ENCODE peak calls at places on chromosomes 3 and 15, in five cellular contexts. B, V, J, N and R are unnamed samples.
A peak's percentile ranks its signal among the peaks of the same experiment; 100 is the strongest.

GRCh38 chr15:71572452-71573053 is 237.8 kb upstream of the NR2E3 start:
- DNase-seq in N (peak; percentile 38), J (peak; percentile 94), B (no peak), V (peak; percentile 25), R (peak; percentile 35)

GRCh38 chr3:158531334-158531733 is 39.7 kb upstream of the MLF1 start:
- DNase-seq in J (peak; percentile 2), B (no peak), V (peak; percentile 4), N (no peak), R (no peak)

GRCh38 chr15:85164841-85165466 is 183.3 kb downstream of the PDE8A start:
- DNase-seq in V (no peak), N (no peak), B (no peak), J (peak; percentile 26), R (no peak)

GRCh38 chr15:89364341-89364740 is 29.7 kb upstream of the POLG start:
- DNase-seq in B (no peak), J (no peak), N (no peak), V (peak; percentile 40), R (no peak)

GRCh38 chr3:119257654-119258410 is 17.2 kb upstream of the B4GALT4 start:
- DNase-seq in B (no peak), V (no peak), J (peak; percentile 38), N (peak; percentile 55), R (peak; percentile 33)

GRCh38 chr3:30730967-30731366 is 124.6 kb downstream of the TGFBR2 start:
- DNase-seq in V (no peak), J (no peak), B (no peak), N (no peak), R (no peak)

GRCh38 chr3:112650472-112650871 is 9.5 kb upstream of the CCDC80 start:
- DNase-seq in B (no peak), J (no peak), V (no peak), N (no peak), R (peak; percentile 77)

GRCh38 chr3:194395767-194396527 is 3.1 kb downstream of the GP5 start:
- DNase-seq in N (no peak), V (no peak), J (no peak), B (no peak), R (no peak)

GRCh38 chr15:49697121-49697520 is 76.3 kb downstream of the DTWD1 start:
- DNase-seq in N (no peak), V (no peak), B (no peak), J (peak; percentile 49), R (peak; percentile 53)

GRCh38 chr3:81823882-81824395 is 62.5 kb upstream of the GBE1 start:
- DNase-seq in B (no peak), N (no peak), J (no peak), V (no peak), R (peak; percentile 12)

GRCh38 chr3:172139528-172140276 is 100.3 kb downstream of the FNDC3B start:
- DNase-seq in B (no peak), N (no peak), J (no peak), V (no peak), R (no peak)

GRCh38 chr3:147191795-147192385 is 214.5 kb downstream of the ZIC4 start:
- DNase-seq in N (peak; percentile 83), B (peak; percentile 21), J (peak; percentile 82), V (peak; percentile 21), R (peak; percentile 84)

GRCh38 chr3:139302801-139303113 is 41.1 kb upstream of the MRPS22 start:
- DNase-seq in N (no peak), J (no peak), B (no peak), V (no peak), R (no peak)

GRCh38 chr3:187922704-187923393 is 177.6 kb upstream of the BCL6 start:
- DNase-seq in J (peak; percentile 63), V (no peak), B (peak; percentile 65), N (peak; percentile 11), R (peak; percentile 38)

GRCh38 chr3:15601399-15602145 is at the start of the genes BTD and HACL1:
- DNase-seq in V (peak; percentile 97), B (peak; percentile 96), J (peak; percentile 99), N (peak; percentile 99), R (peak; percentile 99)

GRCh38 chr15:39770748-39771689 is 11.6 kb downstream of the FSIP1 start:
- DNase-seq in B (peak; percentile 79), N (peak; percentile 61), V (no peak), J (no peak), R (peak; percentile 64)

GRCh38 chr15:67062365-67062985 is 2.9 kb upstream of the SMAD3 start:
- DNase-seq in N (no peak), J (no peak), B (no peak), V (peak; percentile 66), R (no peak)

GRCh38 chr15:90887037-90887481 is 2.8 kb downstream of the FES start:
- DNase-seq in N (no peak), B (no peak), V (no peak), J (no peak), R (no peak)

GRCh38 chr15:68818088-68818670 is 2.5 kb downstream of the ANP32A start:
- DNase-seq in V (peak; percentile 72), N (peak; percentile 73), B (no peak), J (peak; percentile 62), R (peak; percentile 73)

GRCh38 chr15:43912991-43913927 is 86.5 kb downstream of the WDR76 start:
- DNase-seq in V (no peak), B (peak; percentile 92), J (peak; percentile 96), N (peak; percentile 98), R (peak; percentile 100)

GRCh38 chr3:46923559-46924350 is 46.2 kb downstream of the PTH1R start:
- DNase-seq in B (no peak), N (peak; percentile 45), J (peak; percentile 54), V (peak; percentile 55), R (peak; percentile 38)

GRCh38 chr3:127457094-127457475 is 133.4 kb downstream of the TPRA1 start:
- DNase-seq in J (peak; percentile 51), N (peak; percentile 80), B (no peak), V (peak; percentile 30), R (peak; percentile 23)

GRCh38 chr3:63333815-63334214 is 55.7 kb downstream of the SYNPR start:
- DNase-seq in N (peak; percentile 48), V (no peak), J (peak; percentile 35), B (no peak), R (no peak)

GRCh38 chr3:111906667-111907066 is 47.6 kb downstream of the PHLDB2 start:
- DNase-seq in J (no peak), N (no peak), V (no peak), B (no peak), R (peak; percentile 67)

GRCh38 chr15:55279746-55280351 is 9.8 kb downstream of the RAB27A start:
- DNase-seq in B (no peak), J (peak; percentile 74), N (peak; percentile 77), V (peak; percentile 55), R (peak; percentile 87)
- H3K4me3 ChIP-seq in B (no peak overlapping the region), J (no peak overlapping the region), N (no peak overlapping the region), V (no peak overlapping the region), R (no peak overlapping the region)

GRCh38 chr15:76073554-76073953 is 13.8 kb downstream of the TMEM266 start:
- DNase-seq in N (no peak), J (peak; percentile 81), B (no peak), V (no peak), R (no peak)

GRCh38 chr15:76075060-76075459 is 15.3 kb downstream of the TMEM266 start:
- DNase-seq in B (no peak), V (no peak), J (peak; percentile 18), N (no peak), R (no peak)

DNA sequence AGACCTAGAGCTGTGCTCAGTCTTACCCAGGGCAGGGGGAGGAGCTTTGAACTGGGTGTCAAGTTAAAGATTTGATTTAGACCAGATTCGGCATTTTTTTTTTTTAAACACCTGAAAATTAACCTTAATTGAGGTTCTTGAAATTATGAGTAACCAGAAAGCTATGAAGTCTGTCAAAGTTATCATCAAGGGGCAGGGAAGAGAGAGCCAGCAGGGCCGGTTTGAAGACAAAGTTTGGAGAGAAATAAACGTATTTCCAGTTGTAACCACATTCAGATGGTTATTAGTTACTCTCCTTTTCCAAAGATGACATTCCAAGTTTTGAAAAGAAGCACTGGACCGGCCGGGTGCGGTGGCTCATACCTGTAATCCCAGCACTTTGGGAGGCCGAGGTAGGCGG is 12.0 kb downstream of the TMEM266 start:
- DNase-seq in J (no peak), B (no peak), N (no peak), V (no peak), R (no peak)
- H3K4me3 ChIP-seq in J (no peak overlapping the region), B (no peak overlapping the region), N (no peak overlapping the region), V (no peak overlapping the region), R (no peak overlapping the region)

GRCh38 chr15:58665676-58666075 is 83.8 kb downstream of the ADAM10 start:
- DNase-seq in J (no peak), B (no peak), V (no peak), N (no peak), R (no peak)
- H3K4me3 ChIP-seq in J (no peak overlapping the region), B (no peak overlapping the region), V (no peak overlapping the region), N (no peak overlapping the region), R (no peak overlapping the region)

GRCh38 chr15:32683231-32683630 is 34.6 kb upstream of the GREM1 start:
- DNase-seq in B (no peak), J (no peak), N (no peak), V (no peak), R (peak; percentile 39)

GRCh38 chr15:32688151-32688639 is 29.6 kb upstream of the GREM1 start:
- DNase-seq in J (peak; percentile 92), N (no peak), V (peak; percentile 91), B (no peak), R (no peak)

GRCh38 chr15:32683906-32684584 is 33.8 kb upstream of the GREM1 start:
- DNase-seq in V (peak; percentile 9), J (peak; percentile 88), N (peak; percentile 97), B (no peak), R (peak; percentile 92)

GRCh38 chr15:32687556-32687955 is 30.2 kb upstream of the GREM1 start:
- DNase-seq in V (no peak), J (peak; percentile 68), N (peak; percentile 44), B (no peak), R (peak; percentile 83)

GRCh38 chr15:32685576-32685975 is 32.2 kb upstream of the GREM1 start:
- DNase-seq in N (peak; percentile 89), J (no peak), B (no peak), V (no peak), R (peak; percentile 85)
- H3K4me3 ChIP-seq in N (no peak overlapping the region), J (no peak overlapping the region), B (no peak overlapping the region), V (no peak overlapping the region), R (no peak overlapping the region)